ENCODE peak calls at places on chromosomes 5 and 9, in nine cellular contexts. F is iPS-NIHi11, L is sigmoid colon, D is AG04450, W is GM04504, T is omental fat pad, E is adipocyte, X is renal cortical epithelial cell, O is iPS DF 6.9. S is an unnamed sample.

GRCh38 chr9:98873535-98874432 is 66.3 kb downstream of the GALNT12 start:
- DNase-seq in F (no peak), L (no peak), D (no peak), W (peak), T (no peak), E (peak), X (peak), O (no peak), S (no peak)

GRCh38 chr9:105432247-105432857 is 15.5 kb upstream of the FSD1L start:
- DNase-seq in F (no peak), L (no peak), D (no peak), W (no peak), T (no peak), E (no peak), X (peak), O (no peak), S (no peak)

GRCh38 chr9:136122425-136123383 is 4.0 kb upstream of the TMEM250 start:
- DNase-seq in F (peak), L (peak), D (no peak), W (no peak), T (peak), E (peak), X (no peak), O (no peak), S (peak)

GRCh38 chr5:95723632-95724369 is 7.3 kb upstream of the RHOBTB3 start:
- DNase-seq in F (no peak), L (no peak), D (no peak), W (no peak), T (no peak), E (no peak), X (no peak), O (no peak), S (no peak)

GRCh38 chr5:179885491-179886090 is 22.1 kb downstream of the TBC1D9B start:
- DNase-seq in F (no peak), L (no peak), D (no peak), W (no peak), T (no peak), E (no peak), X (no peak), O (no peak), S (peak)

GRCh38 chr9:129944501-129945116 is 98.4 kb downstream of the FNBP1 start:
- DNase-seq in F (no peak), L (no peak), D (no peak), W (no peak), T (no peak), E (no peak), X (no peak), O (no peak), S (no peak)

GRCh38 chr5:56545016-56545415 is 270.3 kb upstream of the MAP3K1 start:
- DNase-seq in F (no peak), L (no peak), D (no peak), W (no peak), T (no peak), E (no peak), X (no peak), O (no peak), S (no peak)

GRCh38 chr9:81565144-81565543 is 124.2 kb downstream of the TLE1 start:
- DNase-seq in F (no peak), L (no peak), D (no peak), W (no peak), T (no peak), E (peak), X (peak), O (no peak), S (no peak)

GRCh38 chr9:36980148-36980974 is 53.7 kb downstream of the PAX5 start:
- DNase-seq in F (peak), L (peak), D (no peak), W (no peak), T (no peak), E (no peak), X (no peak), O (peak), S (no peak)

GRCh38 chr9:35490155-35490909 is 421 bp downstream of the RUSC2 start:
- DNase-seq in F (peak), L (peak), D (no peak), W (no peak), T (no peak), E (no peak), X (no peak), O (no peak), S (peak)

GRCh38 chr5:150514708-150515211 is 6.8 kb downstream of the NDST1 start:
- DNase-seq in F (no peak), L (no peak), D (no peak), W (no peak), T (no peak), E (no peak), X (peak), O (no peak), S (no peak)

GRCh38 chr5:14218897-14219573 is 75.9 kb downstream of the TRIO start:
- DNase-seq in F (no peak), L (no peak), D (no peak), W (no peak), T (no peak), E (peak), X (no peak), O (no peak), S (no peak)

GRCh38 chr5:165334186-165334585 is 1828.8 kb downstream of the MAT2B start:
- DNase-seq in F (no peak), L (no peak), D (no peak), W (no peak), T (no peak), E (peak), X (peak), O (no peak), S (no peak)

GRCh38 chr5:126119894-126120442 is 303.2 kb upstream of the GRAMD2B start:
- DNase-seq in F (no peak), L (no peak), D (no peak), W (no peak), T (no peak), E (peak), X (peak), O (no peak), S (no peak)

GRCh38 chr5:142425286-142426065 is 100.7 kb upstream of the SPRY4 start:
- DNase-seq in F (no peak), L (no peak), D (peak), W (peak), T (no peak), E (no peak), X (no peak), O (no peak), S (no peak)

GRCh38 chr9:33506626-33507370 is 17.3 kb upstream of the ANKRD18B start:
- DNase-seq in F (no peak), L (no peak), D (peak), W (peak), T (peak), E (peak), X (peak), O (no peak), S (no peak)

GRCh38 chr5:177982072-177982727 is 13.8 kb downstream of the PROP1 start:
- DNase-seq in F (peak), L (no peak), D (no peak), W (no peak), T (no peak), E (no peak), X (no peak), O (peak), S (no peak)

GRCh38 chr9:76604171-76604570 is 145.2 kb downstream of the GCNT1 start:
- DNase-seq in F (no peak), L (no peak), D (no peak), W (no peak), T (no peak), E (no peak), X (no peak), O (no peak), S (no peak)

GRCh38 chr9:127004946-127005769 is 90.6 kb downstream of the RALGPS1 start:
- DNase-seq in F (no peak), L (no peak), D (no peak), W (no peak), T (no peak), E (peak), X (peak), O (no peak), S (no peak)

GRCh38 chr5:42984307-42984706 is 55.8 kb downstream of the ANXA2R start:
- DNase-seq in F (no peak), L (no peak), D (no peak), W (no peak), T (no peak), E (no peak), X (no peak), O (no peak), S (no peak)

GRCh38 chr9:91187965-91188344 is 173.8 kb downstream of the AUH start:
- DNase-seq in F (no peak), L (peak), D (no peak), W (peak), T (no peak), E (peak), X (peak), O (no peak), S (no peak)

GRCh38 chr5:172958268-172959046 is 767 bp upstream of the RPL26L1 start:
- DNase-seq in F (peak), L (peak), D (no peak), W (no peak), T (no peak), E (peak), X (peak), O (no peak), S (peak)

GRCh38 chr5:139708434-139708849 is 60.3 kb downstream of the CXXC5 start:
- DNase-seq in F (no peak), L (no peak), D (no peak), W (no peak), T (no peak), E (no peak), X (no peak), O (no peak), S (no peak)

GRCh38 chr5:132557425-132557805 is 638 bp downstream of the RAD50 start:
- DNase-seq in F (peak), L (peak), D (no peak), W (no peak), T (peak), E (peak), X (peak), O (no peak), S (peak)

S was measured in spleen.